ENCODE peak calls at places on chromosomes 1 and 21, in five cellular contexts. K, I, X, L and Y are unnamed samples.

GRCh38 chr1:48823161-48823560 is 46.5 kb upstream of the BEND5 start:
- DNase-seq in K (peak), I (no peak), X (peak), L (no peak), Y (no peak)

GRCh38 chr21:25396135-25396711 is 211.1 kb downstream of the MRPL39 start:
- DNase-seq in K (no peak), I (peak), X (no peak), L (no peak), Y (peak)

GRCh38 chr1:94350350-94350924 is 67.8 kb upstream of the ABCD3 start:
- DNase-seq in K (peak), I (no peak), X (no peak), L (no peak), Y (no peak)

GRCh38 chr1:218499021-218499691 is 154.0 kb downstream of the TGFB2 start:
- DNase-seq in K (no peak), I (no peak), X (no peak), L (peak), Y (no peak)

GRCh38 chr1:215543191-215543606 is 23.9 kb upstream of the KCTD3 start:
- DNase-seq in K (peak), I (no peak), X (no peak), L (no peak), Y (no peak)

GRCh38 chr1:187051618-187052232 is 223.0 kb downstream of the PLA2G4A start:
- DNase-seq in K (no peak), I (no peak), X (no peak), L (peak), Y (peak)

GRCh38 chr1:151787689-151788088 is 2.6 kb downstream of the TDRKH start:
- DNase-seq in K (no peak), I (no peak), X (no peak), L (no peak), Y (no peak)

GRCh38 chr1:24830680-24831272 is 85.5 kb downstream of the CLIC4 start:
- DNase-seq in K (no peak), I (no peak), X (no peak), L (peak), Y (no peak)

GRCh38 chr1:9099555-9099954 is 29.3 kb downstream of the GPR157 start:
- DNase-seq in K (no peak), I (no peak), X (no peak), L (no peak), Y (no peak)

GRCh38 chr1:1272341-1273151 is 1.1 kb downstream of the UBE2J2 start:
- DNase-seq in K (peak), I (no peak), X (no peak), L (peak), Y (no peak)

GRCh38 chr1:161305872-161306519 is 3.8 kb downstream of the MPZ start:
- DNase-seq in K (peak), I (peak), X (peak), L (peak), Y (peak)

GRCh38 chr1:61056674-61057439 is 25.5 kb upstream of the NFIA start:
- DNase-seq in K (peak), I (no peak), X (peak), L (peak), Y (no peak)
- TF ChIP-seq POLR2A in K (no peak), I (no peak), X (no peak), L (no peak), Y (no peak)

GRCh38 chr1:233327938-233328660 is 575 bp downstream of the MAP3K21 start:
- DNase-seq in K (peak), I (peak), X (peak), L (peak), Y (peak)
- TF ChIP-seq POLR2A in K (no peak), I (no peak), X (no peak), L (no peak), Y (no peak)

GRCh38 chr1:42657981-42658879 is at the start of gene PPIH:
- DNase-seq in K (peak), I (peak), X (peak), L (peak), Y (peak)
- TF ChIP-seq POLR2A in K (peak), I (peak), X (no peak), L (peak), Y (peak)

GRCh38 chr1:33080885-33081553 is at the start of gene AZIN2:
- DNase-seq in K (peak), I (peak), X (peak), L (peak), Y (peak)
- TF ChIP-seq POLR2A in K (peak), I (peak), X (peak), L (no peak), Y (no peak)

GRCh38 chr1:89843279-89844121 is 22.7 kb downstream of the LRRC8D start:
- DNase-seq in K (peak), I (peak), X (peak), L (peak), Y (peak)
- TF ChIP-seq POLR2A in K (peak), I (peak), X (no peak), L (peak), Y (peak)

DNA sequence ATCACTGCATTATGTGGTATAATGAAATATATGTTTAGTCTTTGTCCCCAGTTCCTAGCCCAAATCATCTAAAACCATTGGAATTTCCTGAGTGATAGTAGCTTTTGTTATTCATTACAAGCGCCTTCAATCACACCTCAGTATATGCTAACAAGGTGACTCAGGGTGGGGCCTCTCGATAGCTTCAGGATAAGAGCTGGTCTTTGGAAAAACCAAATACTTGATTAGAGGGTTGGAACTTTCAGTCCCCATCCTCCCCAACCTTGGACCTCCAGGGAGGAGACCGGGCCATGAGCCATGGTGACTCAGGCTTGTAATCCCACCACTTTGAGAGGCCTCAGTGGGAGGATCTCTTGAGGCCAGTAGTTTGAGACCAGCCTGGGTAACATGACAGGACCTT is 5.1 kb upstream of the BRDT start:
- DNase-seq in K (no peak), I (no peak), X (no peak), L (no peak), Y (no peak)
- TF ChIP-seq POLR2A in K (no peak), I (no peak), X (no peak), L (no peak), Y (no peak)

GRCh38 chr1:201285846-201286245 is 2.5 kb downstream of the PKP1 start:
- DNase-seq in K (no peak), I (no peak), X (no peak), L (no peak), Y (no peak)

GRCh38 chr1:201286445-201286844 is 3.1 kb downstream of the PKP1 start:
- DNase-seq in K (no peak), I (no peak), X (no peak), L (no peak), Y (no peak)

GRCh38 chr1:201283836-201284553 is 689 bp downstream of the PKP1 start:
- DNase-seq in K (no peak), I (no peak), X (no peak), L (no peak), Y (no peak)

GRCh38 chr1:201282931-201283829 is at the start of gene PKP1:
- DNase-seq in K (no peak), I (no peak), X (no peak), L (no peak), Y (no peak)

DNA sequence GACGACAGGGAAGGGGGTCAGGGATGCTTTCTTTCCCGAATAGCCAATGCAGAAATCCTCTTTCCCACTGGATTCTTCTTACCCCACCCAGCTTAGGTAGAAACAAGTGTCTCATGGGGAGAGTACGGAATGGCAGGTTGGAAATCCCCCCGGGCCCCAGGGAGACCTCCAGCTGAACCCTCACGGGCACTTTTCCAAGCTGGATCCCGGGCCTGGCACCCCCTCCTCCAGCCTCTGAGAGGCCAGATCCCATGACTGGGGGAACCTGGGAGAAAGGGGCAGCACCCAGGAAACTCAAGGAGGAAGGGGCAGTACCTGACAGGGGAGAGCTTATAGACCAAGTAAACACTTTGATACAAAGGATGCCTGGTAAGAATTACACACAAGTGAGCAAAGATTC is 1.3 kb downstream of the PKP1 start:
- DNase-seq in K (no peak), I (no peak), X (no peak), L (no peak), Y (no peak)
- TF ChIP-seq POLR2A in K (no peak), I (no peak), X (no peak), L (no peak), Y (no peak)